ENCODE peak calls at places on chromosomes 12 and 14, in eight cellular contexts. Z is activated naive CD8-positive, alpha-beta T cell treated with anti-CD3 and anti-CD28 coated beads, Interleukin-2, amount 50 U/mL, for 24 hours; O is transverse colon; R is ureter; S is H1; W is AG08396; Q is AG04450; X is activated CD8-positive, alpha-beta memory T cell treated with anti-CD3 and anti-CD28 coated beads for 24 hours. U is an unnamed sample.

GRCh38 chr14:82710257-82710841 is 1176.7 kb upstream of the SEL1L start:
- DNase-seq in Z (peak), O (peak), R (peak), S (peak), W (peak), Q (peak), X (no peak), U (peak)

GRCh38 chr12:111367661-111368221 is 1.2 kb downstream of the PHETA1 start:
- DNase-seq in Z (no peak), O (peak), R (no peak), S (no peak), W (no peak), Q (no peak), X (no peak), U (peak)

GRCh38 chr12:117986705-117987469 is 18.1 kb upstream of the KSR2 start:
- DNase-seq in Z (no peak), O (no peak), R (no peak), S (no peak), W (no peak), Q (no peak), X (no peak), U (peak)

GRCh38 chr12:14272954-14273910 is 92.2 kb upstream of the ATF7IP start:
- DNase-seq in Z (no peak), O (no peak), R (no peak), S (no peak), W (no peak), Q (no peak), X (no peak), U (no peak)

GRCh38 chr12:118357327-118358007 is 15.2 kb downstream of the TAOK3 start:
- DNase-seq in Z (peak), O (peak), R (no peak), S (no peak), W (no peak), Q (no peak), X (no peak), U (no peak)

GRCh38 chr12:48350249-48351021 is at the start of gene ZNF641:
- DNase-seq in Z (peak), O (peak), R (peak), S (no peak), W (peak), Q (peak), X (peak), U (peak)

GRCh38 chr14:88983755-88984154 is 159.3 kb downstream of the TTC8 start:
- DNase-seq in Z (no peak), O (no peak), R (no peak), S (no peak), W (peak), Q (peak), X (no peak), U (peak)

GRCh38 chr14:22472935-22473854 is 115.8 kb downstream of the DAD1 start:
- DNase-seq in Z (no peak), O (peak), R (no peak), S (no peak), W (peak), Q (no peak), X (no peak), U (peak)

GRCh38 chr12:32987526-32987925 is 90.9 kb upstream of the PKP2 start:
- DNase-seq in Z (no peak), O (no peak), R (no peak), S (no peak), W (no peak), Q (no peak), X (no peak), U (no peak)

GRCh38 chr12:15770581-15770980 is 18.6 kb downstream of the EPS8 start:
- DNase-seq in Z (no peak), O (no peak), R (no peak), S (no peak), W (no peak), Q (no peak), X (no peak), U (no peak)

GRCh38 chr12:130715996-130716917 is at the start of gene RIMBP2:
- DNase-seq in Z (no peak), O (no peak), R (no peak), S (no peak), W (no peak), Q (no peak), X (no peak), U (peak)

GRCh38 chr12:116532986-116533342 is 26.2 kb upstream of the MAP1LC3B2 start:
- DNase-seq in Z (no peak), O (no peak), R (no peak), S (no peak), W (no peak), Q (no peak), X (no peak), U (no peak)

GRCh38 chr12:111387747-111388365 is 17.9 kb upstream of the SH2B3 start:
- DNase-seq in Z (no peak), O (no peak), R (no peak), S (no peak), W (no peak), Q (no peak), X (no peak), U (no peak)

GRCh38 chr14:52790756-52791203 is 627 bp downstream of the GNPNAT1 start:
- DNase-seq in Z (no peak), O (no peak), R (no peak), S (no peak), W (peak), Q (no peak), X (no peak), U (peak)

GRCh38 chr14:100866666-100867630 is 36.6 kb downstream of the RTL1 start:
- DNase-seq in Z (no peak), O (no peak), R (no peak), S (no peak), W (no peak), Q (no peak), X (no peak), U (peak)

GRCh38 chr12:104064842-104065441 is 611 bp downstream of the HCFC2 start:
- DNase-seq in Z (no peak), O (peak), R (no peak), S (no peak), W (peak), Q (no peak), X (no peak), U (peak)

GRCh38 chr12:110538869-110539622 is 36.9 kb downstream of the RAD9B start:
- DNase-seq in Z (no peak), O (peak), R (no peak), S (no peak), W (no peak), Q (no peak), X (no peak), U (peak)

GRCh38 chr12:124390442-124391116 is 95.7 kb downstream of the RFLNA start:
- DNase-seq in Z (peak), O (peak), R (no peak), S (no peak), W (peak), Q (no peak), X (no peak), U (peak)

GRCh38 chr12:20950248-20950647 is 139.7 kb downstream of the SLCO1B3 start:
- DNase-seq in Z (no peak), O (no peak), R (no peak), S (no peak), W (no peak), Q (no peak), X (no peak), U (peak)

GRCh38 chr14:68446243-68447040 is 346.4 kb downstream of the ZFP36L1 start:
- DNase-seq in Z (no peak), O (no peak), R (no peak), S (no peak), W (no peak), Q (no peak), X (no peak), U (no peak)

GRCh38 chr12:124150176-124150575 is 144.7 kb upstream of the RFLNA start:
- DNase-seq in Z (no peak), O (no peak), R (no peak), S (no peak), W (no peak), Q (no peak), X (no peak), U (no peak)

GRCh38 chr12:40146800-40147797 is 41.2 kb upstream of the SLC2A13 start:
- DNase-seq in Z (no peak), O (no peak), R (no peak), S (no peak), W (no peak), Q (no peak), X (no peak), U (no peak)

GRCh38 chr14:63383776-63384367 is 65.1 kb upstream of the GPHB5 start:
- DNase-seq in Z (peak), O (no peak), R (no peak), S (no peak), W (no peak), Q (no peak), X (peak), U (no peak)

GRCh38 chr12:12282761-12283160 is 15.9 kb upstream of the LRP6 start:
- DNase-seq in Z (no peak), O (no peak), R (no peak), S (no peak), W (peak), Q (no peak), X (no peak), U (no peak)

GRCh38 chr14:72986214-72986613 is 40.7 kb downstream of the ZFYVE1 start:
- DNase-seq in Z (no peak), O (no peak), R (no peak), S (no peak), W (no peak), Q (no peak), X (no peak), U (no peak)

U was measured in osteoblast.